ENCODE peak calls at places on chromosomes 6 and 20, in nine cellular contexts. One of them, this sample, is unnamed.

GRCh38 chr20:21516861-21517565 is 3.1 kb upstream of the NKX2-2 start:
- DNase-seq in HepG2: no peak
- DNase-seq in ovary: no peak
- DNase-seq in breast epithelium: no peak
- DNase-seq in gastrocnemius medialis: no peak
- DNase-seq in Peyer's patch: peak; percentile 25
- DNase-seq in HCT116: no peak
- DNase-seq in A549: no peak
- DNase-seq in GM12892: no peak
- DNase-seq in this sample: no peak

GRCh38 chr6:158861686-158862381 is 42.7 kb upstream of the EZR start:
- DNase-seq in HepG2: no peak
- DNase-seq in ovary: no peak
- DNase-seq in breast epithelium: no peak
- DNase-seq in gastrocnemius medialis: no peak
- DNase-seq in Peyer's patch: no peak
- DNase-seq in HCT116: no peak
- DNase-seq in A549: no peak
- DNase-seq in GM12892: no peak
- DNase-seq in this sample: no peak

GRCh38 chr20:62346398-62347150 is 20.5 kb downstream of the LAMA5 start:
- DNase-seq in HepG2: no peak
- DNase-seq in ovary: no peak
- DNase-seq in breast epithelium: no peak
- DNase-seq in gastrocnemius medialis: no peak
- DNase-seq in Peyer's patch: no peak
- DNase-seq in HCT116: no peak
- DNase-seq in A549: no peak
- DNase-seq in GM12892: no peak
- DNase-seq in this sample: no peak

GRCh38 chr6:170003027-170003426 is 251.6 kb downstream of the ERMARD start:
- DNase-seq in HepG2: no peak
- DNase-seq in ovary: no peak
- DNase-seq in breast epithelium: no peak
- DNase-seq in gastrocnemius medialis: no peak
- DNase-seq in Peyer's patch: no peak
- DNase-seq in HCT116: no peak
- DNase-seq in A549: no peak
- DNase-seq in GM12892: no peak
- DNase-seq in this sample: no peak

GRCh38 chr6:137170266-137171052 is 3.0 kb downstream of the IL22RA2 start:
- DNase-seq in HepG2: no peak
- DNase-seq in ovary: no peak
- DNase-seq in breast epithelium: no peak
- DNase-seq in gastrocnemius medialis: no peak
- DNase-seq in Peyer's patch: no peak
- DNase-seq in HCT116: no peak
- DNase-seq in A549: no peak
- DNase-seq in GM12892: no peak
- DNase-seq in this sample: no peak

GRCh38 chr6:163228041-163228440 is 186.5 kb upstream of the QKI start:
- DNase-seq in HepG2: no peak
- DNase-seq in ovary: no peak
- DNase-seq in breast epithelium: no peak
- DNase-seq in gastrocnemius medialis: no peak
- DNase-seq in Peyer's patch: no peak
- DNase-seq in HCT116: no peak
- DNase-seq in A549: no peak
- DNase-seq in GM12892: no peak
- DNase-seq in this sample: no peak

GRCh38 chr6:14841901-14842421 is 403.9 kb upstream of the JARID2 start:
- DNase-seq in HepG2: no peak
- DNase-seq in ovary: peak; percentile 33
- DNase-seq in breast epithelium: no peak
- DNase-seq in gastrocnemius medialis: peak; percentile 84
- DNase-seq in Peyer's patch: peak; percentile 56
- DNase-seq in HCT116: no peak
- DNase-seq in A549: peak; percentile 11
- DNase-seq in GM12892: no peak
- DNase-seq in this sample: no peak

GRCh38 chr6:4941782-4942672 is 61.8 kb downstream of the RPP40 start:
- DNase-seq in HepG2: peak; percentile 78
- DNase-seq in ovary: no peak
- DNase-seq in breast epithelium: no peak
- DNase-seq in gastrocnemius medialis: peak; percentile 76
- DNase-seq in Peyer's patch: no peak
- DNase-seq in HCT116: peak; percentile 45
- DNase-seq in A549: peak; percentile 81
- DNase-seq in GM12892: no peak
- DNase-seq in this sample: peak; percentile 92

GRCh38 chr20:61437280-61438206 is 185.5 kb downstream of the CDH4 start:
- DNase-seq in HepG2: no peak
- DNase-seq in ovary: no peak
- DNase-seq in breast epithelium: no peak
- DNase-seq in gastrocnemius medialis: no peak
- DNase-seq in Peyer's patch: no peak
- DNase-seq in HCT116: no peak
- DNase-seq in A549: no peak
- DNase-seq in GM12892: no peak
- DNase-seq in this sample: no peak

GRCh38 chr6:89117285-89118108 is at the start of gene SRSF12:
- DNase-seq in HepG2: no peak
- DNase-seq in ovary: peak; percentile 38
- DNase-seq in breast epithelium: no peak
- DNase-seq in gastrocnemius medialis: no peak
- DNase-seq in Peyer's patch: peak; percentile 52
- DNase-seq in HCT116: no peak
- DNase-seq in A549: peak; percentile 34
- DNase-seq in GM12892: peak; percentile 86
- DNase-seq in this sample: peak; percentile 36

GRCh38 chr6:141498980-141499379 is 633.7 kb upstream of the GJE1 start:
- DNase-seq in HepG2: no peak
- DNase-seq in ovary: no peak
- DNase-seq in breast epithelium: no peak
- DNase-seq in gastrocnemius medialis: no peak
- DNase-seq in Peyer's patch: no peak
- DNase-seq in HCT116: no peak
- DNase-seq in A549: no peak
- DNase-seq in GM12892: no peak
- DNase-seq in this sample: no peak

GRCh38 chr6:138912308-138912707 is 75.7 kb downstream of the REPS1 start:
- DNase-seq in HepG2: no peak
- DNase-seq in ovary: no peak
- DNase-seq in breast epithelium: no peak
- DNase-seq in gastrocnemius medialis: no peak
- DNase-seq in Peyer's patch: no peak
- DNase-seq in HCT116: no peak
- DNase-seq in A549: no peak
- DNase-seq in GM12892: no peak
- DNase-seq in this sample: no peak

GRCh38 chr6:144564202-144564601 is 279.1 kb downstream of the UTRN start:
- DNase-seq in HepG2: no peak
- DNase-seq in ovary: no peak
- DNase-seq in breast epithelium: no peak
- DNase-seq in gastrocnemius medialis: no peak
- DNase-seq in Peyer's patch: no peak
- DNase-seq in HCT116: no peak
- DNase-seq in A549: no peak
- DNase-seq in GM12892: no peak
- DNase-seq in this sample: no peak

GRCh38 chr6:76026101-76026500 is 46.4 kb downstream of the IMPG1 start:
- DNase-seq in HepG2: no peak
- DNase-seq in ovary: no peak
- DNase-seq in breast epithelium: no peak
- DNase-seq in gastrocnemius medialis: no peak
- DNase-seq in Peyer's patch: no peak
- DNase-seq in HCT116: no peak
- DNase-seq in A549: no peak
- DNase-seq in GM12892: no peak
- DNase-seq in this sample: peak; percentile 17

GRCh38 chr6:117265425-117266266 is at the start of gene VGLL2:
- DNase-seq in HepG2: peak; percentile 15
- DNase-seq in ovary: no peak
- DNase-seq in breast epithelium: no peak
- DNase-seq in gastrocnemius medialis: peak; percentile 85
- DNase-seq in Peyer's patch: no peak
- DNase-seq in HCT116: no peak
- DNase-seq in A549: no peak
- DNase-seq in GM12892: no peak
- DNase-seq in this sample: no peak

GRCh38 chr6:117264487-117265424 is 602 bp upstream of the VGLL2 start:
- DNase-seq in HepG2: no peak
- DNase-seq in ovary: no peak
- DNase-seq in breast epithelium: no peak
- DNase-seq in gastrocnemius medialis: no peak
- DNase-seq in Peyer's patch: no peak
- DNase-seq in HCT116: no peak
- DNase-seq in A549: no peak
- DNase-seq in GM12892: no peak
- DNase-seq in this sample: no peak

GRCh38 chr6:117267766-117268534 is 2.6 kb downstream of the VGLL2 start:
- DNase-seq in HepG2: no peak
- DNase-seq in ovary: no peak
- DNase-seq in breast epithelium: no peak
- DNase-seq in gastrocnemius medialis: peak; percentile 64
- DNase-seq in Peyer's patch: no peak
- DNase-seq in HCT116: no peak
- DNase-seq in A549: no peak
- DNase-seq in GM12892: no peak
- DNase-seq in this sample: no peak

GRCh38 chr6:117266948-117267347 is 1.6 kb downstream of the VGLL2 start:
- DNase-seq in HepG2: no peak
- DNase-seq in ovary: no peak
- DNase-seq in breast epithelium: no peak
- DNase-seq in gastrocnemius medialis: no peak
- DNase-seq in Peyer's patch: no peak
- DNase-seq in HCT116: no peak
- DNase-seq in A549: no peak
- DNase-seq in GM12892: no peak
- DNase-seq in this sample: no peak

DNA sequence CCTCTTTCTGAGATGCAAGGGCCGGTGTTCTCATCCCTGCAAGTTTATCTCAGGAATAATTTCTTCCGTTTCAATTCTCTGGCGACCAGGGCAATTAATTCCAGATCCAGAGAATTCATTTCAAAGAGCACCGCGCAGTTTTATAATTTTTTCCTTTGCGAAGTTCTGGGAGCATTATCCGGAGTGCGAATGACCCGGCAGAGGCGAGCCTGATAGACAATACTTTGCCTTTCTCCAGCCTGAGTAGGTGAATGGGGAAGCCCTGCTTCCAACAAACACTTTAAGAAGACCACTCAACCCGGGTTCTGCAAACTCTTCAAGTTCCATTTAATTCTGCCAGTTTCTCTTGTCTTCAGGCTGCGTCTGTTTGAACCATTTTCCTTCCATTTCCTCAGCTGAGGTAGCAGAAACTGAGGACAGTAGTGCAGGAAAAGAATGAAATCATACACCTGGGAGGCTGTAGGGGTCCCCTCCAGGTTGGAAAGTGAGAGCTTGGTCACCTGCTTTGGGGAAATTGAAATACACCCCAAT is 974 bp downstream of the VGLL2 start:
- DNase-seq in HepG2: no peak
- DNase-seq in ovary: no peak
- DNase-seq in breast epithelium: no peak
- DNase-seq in gastrocnemius medialis: no peak
- DNase-seq in Peyer's patch: no peak
- DNase-seq in HCT116: no peak
- DNase-seq in A549: no peak
- DNase-seq in GM12892: no peak
- DNase-seq in this sample: no peak
- TF ChIP-seq POLR2A in HepG2: no peak
- TF ChIP-seq POLR2A in ovary: no peak
- TF ChIP-seq POLR2A in breast epithelium: no peak
- TF ChIP-seq POLR2A in gastrocnemius medialis: no peak
- TF ChIP-seq POLR2A in Peyer's patch: no peak
- TF ChIP-seq POLR2A in HCT116: no peak
- TF ChIP-seq POLR2A in A549: no peak
- TF ChIP-seq POLR2A in GM12892: no peak
- TF ChIP-seq POLR2A in this sample: no peak

GRCh38 chr6:34239893-34240292 is 3.2 kb downstream of the HMGA1 start:
- DNase-seq in HepG2: no peak
- DNase-seq in ovary: peak; percentile 3
- DNase-seq in breast epithelium: no peak
- DNase-seq in gastrocnemius medialis: no peak
- DNase-seq in Peyer's patch: no peak
- DNase-seq in HCT116: no peak
- DNase-seq in A549: no peak
- DNase-seq in GM12892: no peak
- DNase-seq in this sample: no peak
- TF ChIP-seq POLR2A in HepG2: no peak
- TF ChIP-seq POLR2A in ovary: no peak
- TF ChIP-seq POLR2A in breast epithelium: no peak
- TF ChIP-seq POLR2A in gastrocnemius medialis: no peak
- TF ChIP-seq POLR2A in Peyer's patch: no peak
- TF ChIP-seq POLR2A in HCT116: no peak
- TF ChIP-seq POLR2A in A549: no peak
- TF ChIP-seq POLR2A in GM12892: no peak
- TF ChIP-seq POLR2A in this sample: no peak

DNA sequence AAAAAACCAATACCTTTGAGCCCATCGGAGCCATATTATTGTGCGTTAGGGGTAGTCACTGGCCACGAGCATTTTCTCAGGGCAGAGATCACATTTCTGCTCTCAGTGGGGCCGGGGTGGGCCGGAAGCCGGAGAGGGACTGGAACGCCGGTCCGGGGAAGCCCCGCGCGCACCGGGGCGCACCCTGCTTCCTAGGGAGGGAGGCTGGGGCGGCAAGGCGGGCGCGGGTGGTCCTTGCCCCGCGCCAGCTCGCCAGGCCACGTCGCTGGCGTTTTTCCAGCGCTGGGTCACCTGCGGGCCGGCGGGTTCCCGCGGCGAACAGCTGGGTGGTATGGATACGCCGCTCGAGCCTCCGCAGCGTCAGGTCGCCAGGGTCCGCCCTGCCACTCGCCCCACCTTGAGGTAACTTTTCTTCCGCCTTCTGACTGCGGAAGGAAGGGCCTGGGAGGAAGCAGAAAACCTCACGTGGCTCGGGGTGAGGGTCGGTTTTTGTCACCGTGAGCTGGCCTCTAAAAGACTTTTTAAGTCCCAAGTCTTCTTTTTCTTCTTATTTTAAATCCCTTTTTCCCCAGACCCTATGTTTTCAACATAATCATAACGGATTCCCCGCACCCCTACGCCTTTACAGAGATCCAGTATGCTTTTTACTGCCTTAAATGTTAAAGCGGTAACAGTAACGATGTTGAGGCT is 2.7 kb upstream of the EEF1A1 start:
- DNase-seq in HepG2: peak; percentile 66
- DNase-seq in ovary: peak; percentile 56
- DNase-seq in breast epithelium: peak; percentile 61
- DNase-seq in gastrocnemius medialis: peak; percentile 33
- DNase-seq in Peyer's patch: peak; percentile 91
- DNase-seq in HCT116: peak; percentile 76
- DNase-seq in A549: peak; percentile 84
- DNase-seq in GM12892: peak; percentile 52
- DNase-seq in this sample: peak; percentile 86
- TF ChIP-seq POLR2A in HepG2: peak; percentile 81
- TF ChIP-seq POLR2A in ovary: no peak
- TF ChIP-seq POLR2A in breast epithelium: no peak
- TF ChIP-seq POLR2A in gastrocnemius medialis: peak; percentile 32
- TF ChIP-seq POLR2A in Peyer's patch: peak; percentile 83
- TF ChIP-seq POLR2A in HCT116: peak; percentile 66
- TF ChIP-seq POLR2A in A549: peak; percentile 56
- TF ChIP-seq POLR2A in GM12892: peak; percentile 90
- TF ChIP-seq POLR2A in this sample: peak; percentile 86

GRCh38 chr6:71887006-71887743 is 825 bp downstream of the RIMS1 start:
- DNase-seq in HepG2: no peak
- DNase-seq in ovary: no peak
- DNase-seq in breast epithelium: no peak
- DNase-seq in gastrocnemius medialis: no peak
- DNase-seq in Peyer's patch: no peak
- DNase-seq in HCT116: no peak
- DNase-seq in A549: no peak
- DNase-seq in GM12892: peak; percentile 5
- DNase-seq in this sample: no peak
- TF ChIP-seq POLR2A in HepG2: no peak
- TF ChIP-seq POLR2A in ovary: no peak
- TF ChIP-seq POLR2A in breast epithelium: no peak
- TF ChIP-seq POLR2A in gastrocnemius medialis: no peak
- TF ChIP-seq POLR2A in Peyer's patch: no peak
- TF ChIP-seq POLR2A in HCT116: no peak
- TF ChIP-seq POLR2A in A549: no peak
- TF ChIP-seq POLR2A in GM12892: no peak
- TF ChIP-seq POLR2A in this sample: no peak

This sample was measured in erythroblast.